ENCODE peak calls at places on chromosome 17, in four cellular contexts. Z is cardiac muscle cell, J is Peyer's patch, C is colonic mucosa. R is an unnamed sample.

GRCh38 chr17:6035801-6036394 is 34.3 kb upstream of the WSCD1 start:
- DNase-seq in Z (no peak), J (no peak), C (no peak), R (no peak)

GRCh38 chr17:2511462-2512369 is at the start of gene METTL16:
- DNase-seq in Z (peak), J (peak), C (peak), R (peak)

GRCh38 chr17:19904924-19905323 is 37.2 kb upstream of the ULK2 start:
- DNase-seq in Z (no peak), J (peak), C (no peak), R (no peak)

GRCh38 chr17:57747221-57748017 is 2.3 kb upstream of the CCDC182 start:
- DNase-seq in Z (peak), J (peak), C (peak), R (peak)

GRCh38 chr17:16817201-16817600 is 127.2 kb downstream of the CCDC144A start:
- DNase-seq in Z (no peak), J (no peak), C (no peak), R (no peak)

GRCh38 chr17:12180644-12181261 is 160.1 kb downstream of the MAP2K4 start:
- DNase-seq in Z (peak), J (peak), C (peak), R (peak)

GRCh38 chr17:76053230-76054111 is 18.8 kb downstream of the SRP68 start:
- DNase-seq in Z (peak), J (no peak), C (no peak), R (peak)

GRCh38 chr17:67575325-67575724 is 142.4 kb upstream of the NOL11 start:
- DNase-seq in Z (no peak), J (peak), C (no peak), R (peak)

GRCh38 chr17:55576237-55576998 is 65.2 kb upstream of the SMIM36 start:
- DNase-seq in Z (peak), J (no peak), C (no peak), R (peak)

GRCh38 chr17:50095626-50096037 is 481 bp downstream of the PDK2 start:
- DNase-seq in Z (no peak), J (no peak), C (no peak), R (no peak)

GRCh38 chr17:77164483-77165030 is 23.8 kb downstream of the SEC14L1 start:
- DNase-seq in Z (no peak), J (no peak), C (no peak), R (no peak)

GRCh38 chr17:78998311-78999055 is 11.1 kb downstream of the CANT1 start:
- DNase-seq in Z (peak), J (peak), C (peak), R (peak)

GRCh38 chr17:77011173-77012011 is 129.4 kb upstream of the SEC14L1 start:
- DNase-seq in Z (peak), J (peak), C (peak), R (peak)

GRCh38 chr17:81388612-81389367 is 6.5 kb upstream of the BAHCC1 start:
- DNase-seq in Z (no peak), J (no peak), C (no peak), R (no peak)

GRCh38 chr17:17191346-17191792 is 14.8 kb downstream of the PLD6 start:
- DNase-seq in Z (peak), J (no peak), C (no peak), R (no peak)

GRCh38 chr17:64084940-64085649 is 44.8 kb downstream of the ERN1 start:
- DNase-seq in Z (no peak), J (no peak), C (no peak), R (no peak)

GRCh38 chr17:6072611-6073010 is 2.4 kb downstream of the WSCD1 start:
- DNase-seq in Z (no peak), J (no peak), C (no peak), R (no peak)

GRCh38 chr17:45013021-45013997 is 38.1 kb downstream of the DCAKD start:
- DNase-seq in Z (peak), J (no peak), C (peak), R (no peak)

GRCh38 chr17:39617446-39618251 is 9.1 kb upstream of the PPP1R1B start:
- DNase-seq in Z (peak), J (peak), C (peak), R (peak)

GRCh38 chr17:6555331-6556120 is 829 bp downstream of the PITPNM3 start:
- DNase-seq in Z (peak), J (peak), C (peak), R (peak)

GRCh38 chr17:67422887-67423286 is 45.8 kb downstream of the PITPNC1 start:
- DNase-seq in Z (no peak), J (peak), C (no peak), R (peak)

GRCh38 chr17:77428901-77429734 is 288.3 kb downstream of the SEC14L1 start:
- DNase-seq in Z (no peak), J (no peak), C (no peak), R (no peak)

GRCh38 chr17:45018514-45019176 is 32.8 kb downstream of the DCAKD start:
- DNase-seq in Z (peak), J (peak), C (peak), R (no peak)

GRCh38 chr17:55160501-55160900 is 104.3 kb upstream of the HLF start:
- DNase-seq in Z (no peak), J (no peak), C (no peak), R (no peak)

GRCh38 chr17:75367312-75367711 is 38.2 kb downstream of the GRB2 start:
- DNase-seq in Z (no peak), J (no peak), C (no peak), R (no peak)

GRCh38 chr17:78559024-78559423 is 18.2 kb downstream of the DNAH17 start:
- DNase-seq in Z (no peak), J (no peak), C (no peak), R (no peak)

GRCh38 chr17:20299013-20299412 is 168.3 kb downstream of the LGALS9B start:
- DNase-seq in Z (no peak), J (no peak), C (no peak), R (no peak)

GRCh38 chr17:75738218-75738802 is 17.1 kb downstream of the ITGB4 start:
- DNase-seq in Z (peak), J (no peak), C (no peak), R (no peak)

GRCh38 chr17:60704170-60704569 is 26.5 kb downstream of the BCAS3 start:
- DNase-seq in Z (no peak), J (no peak), C (no peak), R (no peak)

GRCh38 chr17:42779942-42780815 is at the start of gene WNK4:
- DNase-seq in Z (peak), J (peak), C (peak), R (peak)

GRCh38 chr17:56570199-56570598 is 23.3 kb upstream of the NOG start:
- DNase-seq in Z (no peak), J (no peak), C (no peak), R (no peak)

GRCh38 chr17:60888812-60889709 is 211.4 kb downstream of the BCAS3 start:
- DNase-seq in Z (no peak), J (no peak), C (no peak), R (no peak)

GRCh38 chr17:50467855-50468119 is 893 bp downstream of the CHAD start:
- DNase-seq in Z (no peak), J (no peak), C (no peak), R (no peak)

GRCh38 chr17:43026610-43027009 is 1.6 kb downstream of the RND2 start:
- DNase-seq in Z (no peak), J (no peak), C (no peak), R (no peak)

GRCh38 chr17:78682363-78682762 is 99.7 kb downstream of the CYTH1 start:
- DNase-seq in Z (no peak), J (peak), C (no peak), R (no peak)

GRCh38 chr17:59443106-59443505 is 111.7 kb downstream of the YPEL2 start:
- DNase-seq in Z (no peak), J (no peak), C (no peak), R (no peak)

GRCh38 chr17:48228720-48229119 is 121.2 kb downstream of the SNX11 start:
- DNase-seq in Z (no peak), J (no peak), C (no peak), R (no peak)
- TF ChIP-seq CTCF in Z (no peak), J (no peak), C (no peak), R (no peak)

GRCh38 chr17:66310528-66311148 is 8.2 kb downstream of the PRKCA start:
- DNase-seq in Z (no peak), J (no peak), C (no peak), R (no peak)
- TF ChIP-seq CTCF in Z (peak), J (no peak), C (no peak), R (no peak)

GRCh38 chr17:35569405-35569804 is 8.8 kb upstream of the SLFN14 start:
- DNase-seq in Z (no peak), J (no peak), C (no peak), R (no peak)

GRCh38 chr17:35568561-35568960 is 7.9 kb upstream of the SLFN14 start:
- DNase-seq in Z (peak), J (peak), C (peak), R (peak)

DNA sequence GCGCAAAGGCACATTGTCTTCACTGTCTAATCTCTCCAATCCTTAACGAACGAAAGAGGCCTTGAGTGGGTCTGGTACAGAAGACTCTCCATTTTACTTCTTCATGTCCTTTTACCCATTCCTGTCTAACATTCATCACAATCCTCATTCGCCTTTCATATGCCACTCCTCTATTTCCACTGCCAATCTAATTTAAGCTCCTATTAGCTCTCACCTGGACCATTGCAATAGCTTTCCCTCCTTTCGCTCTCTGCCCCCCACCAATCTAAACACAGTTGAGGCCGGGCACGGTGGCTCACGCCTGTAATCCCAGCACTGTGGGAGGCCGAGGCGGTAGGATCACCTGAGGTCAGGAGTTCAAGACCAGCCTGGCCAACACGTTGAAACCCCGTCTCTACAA is 6.3 kb upstream of the SLFN14 start:
- DNase-seq in Z (no peak), J (no peak), C (peak), R (no peak)
- TF ChIP-seq CTCF in Z (no peak), J (no peak), C (no peak), R (no peak)

GRCh38 chr17:33628500-33629336 is 335.6 kb upstream of the ASIC2 start:
- DNase-seq in Z (no peak), J (no peak), C (no peak), R (no peak)
- TF ChIP-seq CTCF in Z (no peak), J (no peak), C (no peak), R (no peak)

DNA sequence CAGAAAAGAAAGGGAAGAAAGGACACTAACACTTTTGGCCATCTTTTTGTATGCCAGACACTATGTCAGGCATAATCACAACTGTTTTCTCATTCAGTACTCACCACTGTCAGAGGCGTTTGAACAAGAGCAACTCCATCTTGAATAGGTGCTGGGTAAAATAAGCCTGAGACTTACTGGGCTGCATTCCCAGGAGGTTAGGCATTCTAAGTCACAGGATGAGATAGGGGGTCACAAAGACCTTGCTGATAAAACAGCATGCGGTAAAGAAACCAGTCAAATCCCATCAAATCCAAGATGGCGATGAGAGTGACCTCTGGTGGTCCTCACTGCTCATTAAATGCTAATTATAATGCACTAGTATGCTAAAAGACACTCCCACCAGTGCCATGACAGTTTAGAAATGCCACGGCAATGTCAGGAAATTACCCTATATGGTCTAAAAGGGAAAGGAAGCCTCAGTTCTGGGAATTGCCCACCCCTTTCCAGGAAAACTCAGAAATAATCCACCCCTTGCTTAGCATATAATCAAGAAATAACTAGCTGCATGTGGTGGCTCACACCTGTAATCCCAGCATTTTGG is 14.9 kb upstream of the LYRM9 start:
- DNase-seq in Z (no peak), J (no peak), C (no peak), R (no peak)
- TF ChIP-seq CTCF in Z (no peak), J (no peak), C (no peak), R (no peak)

DNA sequence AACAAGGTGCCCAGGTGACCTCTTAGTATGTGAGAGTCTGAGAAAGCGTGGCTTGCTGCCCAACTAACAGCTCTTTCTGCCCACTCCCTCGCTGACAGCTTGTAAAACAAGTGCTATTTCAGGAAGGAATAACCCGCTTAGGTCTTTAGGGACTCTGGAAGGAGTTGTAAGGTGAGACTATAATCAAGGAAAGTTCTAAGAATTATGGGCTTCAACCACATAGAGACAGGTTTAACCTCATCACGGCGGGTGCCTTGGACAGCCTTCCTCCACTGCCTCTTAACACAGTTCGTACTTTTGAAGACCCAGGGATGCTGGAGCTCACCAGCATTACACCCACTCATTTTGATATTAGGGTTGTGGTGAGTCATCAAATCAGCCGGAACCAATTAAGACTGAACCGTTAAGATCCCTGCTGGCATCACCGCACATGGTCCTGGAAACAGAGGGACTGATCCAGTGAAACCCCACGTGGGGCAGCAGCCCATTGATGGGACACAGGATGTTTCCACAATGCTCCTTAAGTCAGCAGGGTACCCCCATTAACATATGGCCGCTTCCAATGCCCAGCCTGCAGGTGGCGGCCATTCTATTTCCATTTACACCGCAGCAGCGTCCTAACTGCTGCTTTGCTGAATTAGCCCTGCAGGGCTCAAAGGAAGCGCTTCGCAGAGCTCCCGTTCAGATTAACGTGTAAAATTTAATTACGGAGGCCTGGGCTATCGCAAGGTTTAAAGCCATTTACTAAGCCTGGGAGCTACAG is 176.6 kb upstream of the SDK2 start:
- DNase-seq in Z (peak), J (no peak), C (peak), R (no peak)
- TF ChIP-seq CTCF in Z (peak), J (peak), C (peak), R (no peak)

GRCh38 chr17:8735336-8735939 is 9.2 kb downstream of the CCDC42 start:
- DNase-seq in Z (no peak), J (no peak), C (no peak), R (no peak)
- TF ChIP-seq CTCF in Z (no peak), J (no peak), C (no peak), R (no peak)

R was measured in Calu3.